ENCODE peak calls at places on chromosome 17, in nine cellular contexts. Z is EL; D is T-helper 17 cell; J is sigmoid colon; T is head of caudate nucleus; G is effector CD4-positive, alpha-beta T cell; R is iPS DF 6.9; K is body of pancreas; B is left colon. O is an unnamed sample.

GRCh38 chr17:7217113-7217987 is 2.3 kb downstream of the DLG4 start:
- DNase-seq in Z (peak; percentile 73), D (no peak), J (peak; percentile 91), T (peak; percentile 56), G (no peak), R (no peak), K (peak; percentile 63), B (peak; percentile 56), O (peak; percentile 87)

GRCh38 chr17:42632949-42633444 is 23.5 kb downstream of the TUBG1 start:
- DNase-seq in Z (no peak), D (no peak), J (no peak), T (no peak), G (no peak), R (no peak), K (peak; percentile 64), B (no peak), O (no peak)

GRCh38 chr17:64058547-64059115 is 38.2 kb upstream of the ICAM2 start:
- DNase-seq in Z (no peak), D (no peak), J (no peak), T (no peak), G (no peak), R (no peak), K (peak; percentile 88), B (no peak), O (no peak)

GRCh38 chr17:68318103-68318991 is 27.1 kb downstream of the ARSG start:
- DNase-seq in Z (peak; percentile 87), D (no peak), J (no peak), T (no peak), G (no peak), R (no peak), K (peak; percentile 57), B (no peak), O (peak; percentile 23)

GRCh38 chr17:57311281-57312216 is 55.2 kb downstream of the MSI2 start:
- DNase-seq in Z (no peak), D (no peak), J (no peak), T (no peak), G (no peak), R (no peak), K (no peak), B (peak; percentile 79), O (no peak)

GRCh38 chr17:17888821-17889220 is 52.0 kb upstream of the SREBF1 start:
- DNase-seq in Z (no peak), D (no peak), J (no peak), T (no peak), G (no peak), R (no peak), K (no peak), B (no peak), O (no peak)

GRCh38 chr17:65539867-65540266 is 21.6 kb downstream of the AXIN2 start:
- DNase-seq in Z (no peak), D (no peak), J (no peak), T (no peak), G (no peak), R (no peak), K (no peak), B (no peak), O (no peak)

GRCh38 chr17:48374650-48375230 is 55.3 kb downstream of the SKAP1 start:
- DNase-seq in Z (peak; percentile 23), D (peak; percentile 17), J (no peak), T (no peak), G (peak; percentile 8), R (peak; percentile 25), K (peak; percentile 40), B (peak; percentile 49), O (peak; percentile 29)

GRCh38 chr17:8300226-8300625 is 5.0 kb upstream of the SLC25A35 start:
- DNase-seq in Z (no peak), D (no peak), J (no peak), T (no peak), G (no peak), R (no peak), K (no peak), B (no peak), O (no peak)

GRCh38 chr17:61487161-61487654 is 35.0 kb downstream of the TBX4 start:
- DNase-seq in Z (no peak), D (no peak), J (no peak), T (no peak), G (no peak), R (no peak), K (no peak), B (no peak), O (no peak)

GRCh38 chr17:29929006-29929543 is 953 bp downstream of the SSH2 start:
- DNase-seq in Z (peak; percentile 67), D (no peak), J (no peak), T (peak; percentile 52), G (no peak), R (no peak), K (peak; percentile 52), B (peak; percentile 69), O (peak; percentile 70)

GRCh38 chr17:47264171-47264570 is 10.5 kb downstream of the ITGB3 start:
- DNase-seq in Z (no peak), D (no peak), J (no peak), T (no peak), G (no peak), R (no peak), K (no peak), B (no peak), O (no peak)

GRCh38 chr17:77499699-77500435 is 359.1 kb downstream of the SEC14L1 start:
- DNase-seq in Z (no peak), D (no peak), J (peak; percentile 56), T (no peak), G (no peak), R (no peak), K (no peak), B (no peak), O (no peak)

GRCh38 chr17:29042679-29043538 is at the start of gene PIPOX:
- DNase-seq in Z (peak; percentile 59), D (no peak), J (no peak), T (peak; percentile 37), G (no peak), R (peak; percentile 97), K (peak; percentile 42), B (peak; percentile 17), O (peak; percentile 69)

GRCh38 chr17:14334919-14335318 is 34.0 kb downstream of the HS3ST3B1 start:
- DNase-seq in Z (no peak), D (no peak), J (no peak), T (no peak), G (no peak), R (no peak), K (no peak), B (no peak), O (no peak)

GRCh38 chr17:81941484-81942166 is 4.5 kb upstream of the PYCR1 start:
- DNase-seq in Z (no peak), D (no peak), J (no peak), T (peak; percentile 53), G (no peak), R (no peak), K (no peak), B (no peak), O (no peak)

GRCh38 chr17:83203472-83204221 is 124.2 kb downstream of the METRNL start:
- DNase-seq in Z (no peak), D (peak; percentile 3), J (peak; percentile 65), T (no peak), G (no peak), R (no peak), K (peak; percentile 5), B (peak; percentile 11), O (no peak)

GRCh38 chr17:79699386-79700036 is 31.2 kb upstream of the ENPP7 start:
- DNase-seq in Z (no peak), D (no peak), J (no peak), T (no peak), G (no peak), R (no peak), K (no peak), B (no peak), O (no peak)

GRCh38 chr17:18014006-18014405 is 25.0 kb downstream of the ATPAF2 start:
- DNase-seq in Z (no peak), D (no peak), J (no peak), T (no peak), G (no peak), R (no peak), K (no peak), B (no peak), O (no peak)

GRCh38 chr17:67718325-67718941 is 697 bp downstream of the NOL11 start:
- DNase-seq in Z (peak; percentile 63), D (peak; percentile 15), J (no peak), T (no peak), G (peak; percentile 25), R (no peak), K (no peak), B (peak; percentile 11), O (no peak)

GRCh38 chr17:17940451-17940911 is 31.7 kb downstream of the TOM1L2 start:
- DNase-seq in Z (peak; percentile 89), D (no peak), J (no peak), T (no peak), G (no peak), R (no peak), K (no peak), B (no peak), O (peak; percentile 85)

GRCh38 chr17:45246861-45247428 is 14.9 kb downstream of the SPATA32 start:
- DNase-seq in Z (no peak), D (no peak), J (no peak), T (peak; percentile 39), G (no peak), R (no peak), K (no peak), B (peak; percentile 54), O (peak; percentile 36)

GRCh38 chr17:46850688-46851028 is 725 bp upstream of the WNT9B start:
- DNase-seq in Z (no peak), D (no peak), J (no peak), T (no peak), G (no peak), R (no peak), K (no peak), B (no peak), O (no peak)

GRCh38 chr17:39921323-39921722 is 2.9 kb upstream of the GSDMB start:
- DNase-seq in Z (no peak), D (no peak), J (no peak), T (no peak), G (no peak), R (no peak), K (no peak), B (no peak), O (no peak)

GRCh38 chr17:66992911-66993310 is 28.4 kb downstream of the CACNG4 start:
- DNase-seq in Z (no peak), D (no peak), J (no peak), T (no peak), G (no peak), R (no peak), K (no peak), B (no peak), O (no peak)

GRCh38 chr17:50051082-50051576 is 4.8 kb upstream of the ITGA3 start:
- DNase-seq in Z (peak; percentile 97), D (no peak), J (no peak), T (no peak), G (no peak), R (no peak), K (peak; percentile 29), B (no peak), O (no peak)

GRCh38 chr17:40412880-40413279 is 4.8 kb downstream of the TOP2A start:
- DNase-seq in Z (no peak), D (no peak), J (no peak), T (no peak), G (no peak), R (no peak), K (no peak), B (no peak), O (no peak)

GRCh38 chr17:9444687-9445086 is 130.9 kb downstream of the STX8 start:
- DNase-seq in Z (no peak), D (no peak), J (no peak), T (no peak), G (no peak), R (no peak), K (no peak), B (no peak), O (no peak)

GRCh38 chr17:74814453-74814852 is 38.3 kb upstream of the NAT9 start:
- DNase-seq in Z (no peak), D (no peak), J (no peak), T (no peak), G (no peak), R (no peak), K (no peak), B (no peak), O (no peak)

GRCh38 chr17:79935197-79935844 is 96.1 kb upstream of the CBX4 start:
- DNase-seq in Z (no peak), D (no peak), J (no peak), T (no peak), G (no peak), R (no peak), K (no peak), B (no peak), O (no peak)

GRCh38 chr17:60087882-60088669 is 9.4 kb upstream of the HEATR6 start:
- DNase-seq in Z (peak; percentile 52), D (no peak), J (no peak), T (no peak), G (no peak), R (no peak), K (peak; percentile 71), B (peak; percentile 31), O (no peak)

O was measured in cerebellar cortex.